ENCODE peak calls at places on chromosomes 3 and 15, in five cellular contexts. V is fibroblast of lung, L is coronary artery, I is astrocyte of the spinal cord, T is pancreas. U is an unnamed sample.

GRCh38 chr15:35557012-35557411 is 11.0 kb upstream of the DPH6 start:
- DNase-seq in T (no peak), I (no peak), V (no peak), L (no peak), U (no peak)

GRCh38 chr3:14532691-14533456 is 7.3 kb downstream of the GRIP2 start:
- DNase-seq in L (no peak), V (no peak), I (no peak), T (peak), U (no peak)

GRCh38 chr3:108493862-108494261 is 16.5 kb downstream of the MYH15 start:
- DNase-seq in I (no peak), V (no peak), L (no peak), T (no peak), U (no peak)

GRCh38 chr15:91548588-91548987 is 304.9 kb upstream of the SLCO3A1 start:
- DNase-seq in V (peak), T (no peak), L (no peak), I (peak), U (peak)

GRCh38 chr3:111895079-111895478 is 36.0 kb downstream of the PHLDB2 start:
- DNase-seq in I (peak), L (no peak), T (no peak), V (peak), U (peak)

GRCh38 chr3:45760878-45761711 is 35.2 kb downstream of the SLC6A20 start:
- DNase-seq in I (peak), V (peak), L (no peak), T (no peak), U (peak)

GRCh38 chr3:22938739-22939138 is 264.4 kb upstream of the UBE2E2 start:
- DNase-seq in V (no peak), I (no peak), L (no peak), T (no peak), U (no peak)

GRCh38 chr15:85282504-85283115 is 97.8 kb upstream of the AKAP13 start:
- DNase-seq in T (no peak), I (peak), V (peak), L (no peak), U (peak)

GRCh38 chr15:99918072-99918471 is 184.8 kb upstream of the LYSMD4 start:
- DNase-seq in L (no peak), V (no peak), T (no peak), I (no peak), U (no peak)

GRCh38 chr15:74783072-74783807 is 1.4 kb downstream of the CSK start:
- DNase-seq in I (no peak), T (no peak), L (no peak), V (peak), U (no peak)

GRCh38 chr3:98690876-98691275 is 72.3 kb upstream of the ST3GAL6 start:
- DNase-seq in L (no peak), I (no peak), V (no peak), T (no peak), U (no peak)

GRCh38 chr3:76308541-76308940 is 523.2 kb upstream of the ZNF717 start:
- DNase-seq in L (no peak), V (peak), I (no peak), T (no peak), U (peak)

GRCh38 chr15:25735550-25736384 is 127.4 kb downstream of the ATP10A start:
- DNase-seq in T (no peak), V (no peak), I (no peak), L (no peak), U (no peak)

GRCh38 chr15:39287322-39288195 is 293.3 kb upstream of the THBS1 start:
- DNase-seq in I (peak), L (no peak), V (no peak), T (no peak), U (peak)

GRCh38 chr3:123808812-123809211 is 75.3 kb downstream of the MYLK start:
- DNase-seq in V (no peak), I (no peak), L (no peak), T (no peak), U (no peak)

GRCh38 chr3:48538451-48538850 is 18.2 kb downstream of the PFKFB4 start:
- DNase-seq in T (no peak), I (no peak), V (no peak), L (no peak), U (no peak)

GRCh38 chr15:35713733-35714132 is 167.8 kb upstream of the DPH6 start:
- DNase-seq in V (no peak), T (no peak), L (no peak), I (peak), U (peak)

GRCh38 chr15:101318147-101318809 is 23.2 kb upstream of the SNRPA1 start:
- DNase-seq in I (no peak), V (no peak), T (no peak), L (no peak), U (no peak)

GRCh38 chr3:191376742-191377141 is 46.4 kb upstream of the UTS2B start:
- DNase-seq in V (peak), L (no peak), I (peak), T (no peak), U (peak)

GRCh38 chr3:81676706-81677456 is 84.6 kb downstream of the GBE1 start:
- DNase-seq in I (no peak), V (no peak), T (no peak), L (no peak), U (no peak)

GRCh38 chr15:59255647-59256380 is 49.2 kb downstream of the LDHAL6B start:
- DNase-seq in L (no peak), V (no peak), T (no peak), I (no peak), U (no peak)

GRCh38 chr3:184354121-184354728 is 7.2 kb downstream of the CLCN2 start:
- DNase-seq in I (no peak), V (peak), L (no peak), T (peak), U (no peak)

GRCh38 chr3:187802928-187803259 is 57.6 kb upstream of the BCL6 start:
- DNase-seq in I (no peak), V (no peak), L (no peak), T (no peak), U (no peak)

GRCh38 chr3:134419214-134419965 is 45.1 kb upstream of the AMOTL2 start:
- DNase-seq in L (no peak), T (no peak), I (no peak), V (no peak), U (no peak)

GRCh38 chr15:56919708-56920637 is 1.5 kb downstream of the TCF12 start:
- DNase-seq in L (no peak), T (peak), I (peak), V (peak), U (peak)

GRCh38 chr3:193946945-193947344 is 189.0 kb upstream of the HES1 start:
- DNase-seq in I (no peak), L (no peak), T (no peak), V (no peak), U (no peak)

GRCh38 chr3:129654126-129654525 is 47.6 kb upstream of the PLXND1 start:
- DNase-seq in V (peak), T (no peak), I (peak), L (no peak), U (peak)

GRCh38 chr3:129648331-129648730 is 41.9 kb upstream of the PLXND1 start:
- DNase-seq in L (no peak), V (no peak), I (no peak), T (no peak), U (no peak)

GRCh38 chr3:129653019-129653418 is 46.5 kb upstream of the PLXND1 start:
- DNase-seq in I (no peak), T (no peak), L (no peak), V (no peak), U (no peak)

GRCh38 chr3:129650256-129650872 is 43.9 kb upstream of the PLXND1 start:
- DNase-seq in I (peak), L (peak), V (peak), T (no peak), U (peak)

DNA sequence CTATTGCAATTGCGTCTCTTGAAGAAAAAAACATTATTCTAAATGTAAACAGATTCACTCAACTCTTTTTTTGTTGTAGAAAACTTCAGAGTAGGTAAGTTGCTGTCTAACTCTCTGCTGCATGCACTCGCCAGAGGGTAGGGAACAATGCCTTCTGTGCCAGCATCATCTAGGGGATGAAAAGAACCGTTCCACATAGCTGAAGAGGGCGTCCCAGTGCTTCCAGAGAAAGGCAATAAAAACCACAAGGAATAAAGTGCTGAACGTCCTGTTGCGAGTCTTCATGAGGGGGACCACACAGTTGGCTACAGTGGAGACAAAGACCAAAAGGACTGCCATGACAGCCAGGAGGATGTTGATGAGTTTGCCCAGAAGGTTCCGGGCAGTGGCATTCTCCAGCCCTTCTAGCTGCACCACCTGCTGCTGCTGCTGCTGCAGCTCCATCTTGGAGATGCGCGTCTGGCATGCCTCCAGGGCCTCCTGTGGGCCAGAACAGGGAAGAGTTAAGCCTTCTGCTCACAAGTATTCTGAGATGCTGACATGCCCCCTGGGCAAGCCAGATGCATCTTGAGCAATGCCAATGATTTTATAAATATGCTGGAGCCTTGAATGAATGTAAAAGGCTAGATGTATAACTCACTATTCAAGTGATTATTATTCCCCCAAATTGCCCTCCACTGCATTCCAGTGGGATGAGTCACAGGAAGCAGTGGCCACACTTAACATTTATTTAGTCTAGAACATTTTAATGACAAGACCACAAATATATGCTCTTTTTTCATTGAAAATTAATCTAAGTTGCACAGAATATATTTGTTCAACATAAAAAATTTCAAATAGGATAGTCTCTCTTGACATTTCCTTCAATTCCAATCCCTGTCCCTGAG is 45.1 kb upstream of the PLXND1 start:
- DNase-seq in I (peak), V (peak), T (no peak), L (no peak), U (peak)
- TF ChIP-seq CTCF in I (no peak), V (peak), T (no peak), L (no peak), U (no peak)

DNA sequence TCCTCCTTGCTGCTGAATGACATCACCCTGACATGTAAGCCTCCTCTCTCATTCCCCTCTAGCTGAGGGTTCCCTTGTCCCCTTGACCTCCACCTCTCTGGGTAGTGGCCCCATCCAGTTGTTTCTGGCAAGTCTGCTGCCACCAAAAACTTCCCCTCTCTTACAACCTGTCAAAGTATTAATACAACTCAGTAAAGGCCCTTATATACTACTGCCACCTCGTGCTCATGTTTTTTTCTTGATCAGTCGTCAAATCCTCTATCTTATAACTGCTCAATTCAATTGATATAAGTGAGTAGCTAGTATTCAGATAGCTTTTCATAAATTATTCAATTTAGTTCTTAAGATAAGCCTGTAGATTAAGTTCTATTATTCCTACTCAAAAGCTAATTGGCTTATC is 249.6 kb downstream of the MBNL1 start:
- DNase-seq in L (no peak), T (no peak), V (no peak), I (no peak), U (no peak)
- TF ChIP-seq CTCF in L (no peak), T (no peak), V (no peak), I (no peak), U (no peak)

DNA sequence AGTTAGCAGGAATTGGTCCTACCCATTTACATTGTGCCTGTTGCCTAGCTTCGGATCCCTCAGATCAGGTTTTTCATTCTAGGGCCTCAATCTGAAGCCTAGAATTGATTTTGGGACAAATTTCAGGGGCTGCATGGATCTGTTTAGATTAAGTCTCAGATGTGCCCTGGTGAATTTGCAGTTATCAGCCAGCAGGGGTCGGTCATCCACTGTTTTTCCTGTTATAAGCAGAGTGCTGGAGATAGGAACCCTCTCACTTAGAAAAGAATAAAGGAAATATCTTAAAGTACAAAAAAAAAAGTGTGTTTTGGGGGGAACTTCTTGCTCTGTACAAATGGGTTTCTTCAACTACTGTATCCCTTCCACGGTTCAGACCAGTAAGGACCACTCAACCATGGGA is 212.5 kb downstream of the BCHE start:
- DNase-seq in L (no peak), V (peak), T (no peak), I (no peak), U (peak)
- TF ChIP-seq CTCF in L (no peak), V (no peak), T (no peak), I (peak), U (peak)

GRCh38 chr3:115922681-115923347 is 299.5 kb downstream of the GAP43 start:
- DNase-seq in L (no peak), I (peak), V (peak), T (no peak), U (peak)
- TF ChIP-seq CTCF in L (no peak), I (peak), V (peak), T (no peak), U (peak)

DNA sequence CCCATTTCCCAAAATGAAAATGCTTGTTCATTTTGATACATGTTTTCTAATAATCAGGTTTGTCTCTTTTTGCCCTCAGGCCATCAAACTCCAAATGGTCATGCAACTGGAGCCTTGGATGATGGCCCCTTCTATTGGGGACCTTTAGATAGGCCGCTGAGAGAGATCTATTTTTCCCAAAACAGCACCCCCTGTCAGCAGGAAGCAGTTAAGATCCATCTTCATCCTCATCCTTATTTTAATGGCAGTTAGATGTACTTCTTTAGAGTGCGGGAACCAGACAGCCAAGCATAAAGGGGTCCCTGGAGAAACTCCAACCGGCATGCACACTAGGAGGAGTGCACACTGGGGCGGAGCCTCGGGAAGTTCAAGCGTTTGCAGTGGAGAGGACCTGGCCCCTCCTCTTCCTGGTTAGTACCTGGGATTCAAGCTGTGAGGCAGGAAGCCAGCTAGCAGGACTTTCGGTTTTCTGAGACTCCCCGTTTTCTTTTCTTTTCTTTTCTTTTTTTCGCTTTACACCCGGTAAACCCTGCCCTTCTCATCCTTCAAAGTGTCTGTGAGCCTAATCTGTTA is 31.9 kb upstream of the STRIT1 start:
- DNase-seq in I (peak), T (no peak), L (no peak), V (no peak), U (no peak)
- TF ChIP-seq CTCF in I (peak), T (no peak), L (no peak), V (no peak), U (peak)

GRCh38 chr15:42215854-42216829 is 8.0 kb upstream of the VPS39 start:
- DNase-seq in I (no peak), V (peak), L (no peak), T (no peak), U (no peak)
- TF ChIP-seq CTCF in I (no peak), V (no peak), L (no peak), T (no peak), U (peak)

GRCh38 chr3:136905549-136905948 is 43.5 kb downstream of the NCK1 start:
- DNase-seq in L (no peak), T (no peak), V (no peak), I (no peak), U (no peak)
- TF ChIP-seq CTCF in L (no peak), T (no peak), V (no peak), I (no peak), U (no peak)

DNA sequence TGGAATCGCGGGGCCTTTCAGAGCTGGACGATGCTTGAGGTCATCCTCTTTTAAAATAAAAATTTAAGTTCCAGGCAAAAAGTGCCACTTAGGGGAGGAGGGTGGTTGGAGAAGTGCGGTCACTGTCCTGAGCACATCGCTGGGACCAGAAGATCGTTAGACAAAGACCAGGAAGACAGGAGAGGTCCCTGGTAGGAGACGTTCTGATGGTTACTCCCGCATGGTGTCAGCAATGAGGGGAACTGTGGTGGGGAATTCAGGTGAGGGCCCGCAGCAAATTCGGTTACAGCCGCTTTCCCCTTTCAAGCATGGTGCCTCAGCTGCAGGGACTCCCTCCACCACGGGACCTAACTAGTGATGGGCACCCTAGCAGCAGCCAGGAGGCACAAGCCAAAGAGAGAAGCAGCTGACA is 1.0 kb upstream of the ISY1 start:
- DNase-seq in L (no peak), I (no peak), V (peak), T (no peak), U (no peak)
- TF ChIP-seq CTCF in L (no peak), I (no peak), V (no peak), T (no peak), U (peak)

DNA sequence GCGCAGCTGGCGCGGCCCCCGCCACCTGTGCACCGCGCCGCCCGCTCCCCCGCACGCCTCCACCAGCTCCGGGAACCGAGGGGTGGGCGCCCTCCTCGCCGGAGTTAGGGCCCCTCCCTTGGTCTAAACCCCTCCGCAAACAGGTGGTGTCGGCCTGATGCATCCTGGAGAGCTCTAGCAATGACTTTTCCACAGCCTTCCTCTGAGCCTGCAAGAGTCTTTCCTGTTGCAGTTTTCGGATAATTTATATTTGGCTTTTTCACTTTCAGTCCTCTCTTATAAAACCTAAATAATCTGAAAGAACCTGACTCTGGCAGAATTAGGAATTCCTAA is 334 bp upstream of the IGSF11 start:
- DNase-seq in V (no peak), T (no peak), I (no peak), L (no peak), U (no peak)
- TF ChIP-seq CTCF in V (no peak), T (no peak), I (no peak), L (no peak), U (no peak)